ENCODE peak calls at places on chromosomes 7 and 10, in ten cellular contexts. One of them, this sample, is unnamed.

GRCh38 chr10:63666836-63667383 is 145.7 kb downstream of the REEP3 start:
- DNase-seq in astrocyte of the spinal cord: peak
- DNase-seq in body of pancreas: no peak
- DNase-seq in HFF-Myc: peak
- DNase-seq in tibial artery: no peak
- DNase-seq in upper lobe of right lung: no peak
- DNase-seq in GM12865: peak
- DNase-seq in AG10803: peak
- DNase-seq in transverse colon: no peak
- DNase-seq in GM06990: no peak
- DNase-seq in this sample: no peak

GRCh38 chr10:108877130-108877529 is 1046.2 kb downstream of the XPNPEP1 start:
- DNase-seq in body of pancreas: no peak
- DNase-seq in tibial artery: no peak
- DNase-seq in transverse colon: no peak
- DNase-seq in astrocyte of the spinal cord: peak
- DNase-seq in upper lobe of right lung: no peak
- DNase-seq in HFF-Myc: peak
- DNase-seq in GM06990: no peak
- DNase-seq in GM12865: no peak
- DNase-seq in AG10803: peak
- DNase-seq in this sample: no peak

GRCh38 chr10:24701447-24701846 is 22.2 kb downstream of the ARHGAP21 start:
- DNase-seq in GM12865: peak
- DNase-seq in AG10803: no peak
- DNase-seq in body of pancreas: no peak
- DNase-seq in transverse colon: no peak
- DNase-seq in upper lobe of right lung: no peak
- DNase-seq in tibial artery: no peak
- DNase-seq in astrocyte of the spinal cord: no peak
- DNase-seq in HFF-Myc: no peak
- DNase-seq in GM06990: peak
- DNase-seq in this sample: no peak

GRCh38 chr10:4215485-4215884 is 430.5 kb upstream of the KLF6 start:
- DNase-seq in transverse colon: no peak
- DNase-seq in GM12865: no peak
- DNase-seq in upper lobe of right lung: no peak
- DNase-seq in astrocyte of the spinal cord: no peak
- DNase-seq in tibial artery: no peak
- DNase-seq in body of pancreas: no peak
- DNase-seq in AG10803: no peak
- DNase-seq in HFF-Myc: no peak
- DNase-seq in GM06990: no peak
- DNase-seq in this sample: no peak

GRCh38 chr10:103610083-103610472 is 116.6 kb downstream of the NEURL1 start:
- DNase-seq in astrocyte of the spinal cord: no peak
- DNase-seq in upper lobe of right lung: no peak
- DNase-seq in GM06990: no peak
- DNase-seq in HFF-Myc: no peak
- DNase-seq in transverse colon: no peak
- DNase-seq in AG10803: peak
- DNase-seq in GM12865: no peak
- DNase-seq in body of pancreas: no peak
- DNase-seq in tibial artery: no peak
- DNase-seq in this sample: no peak

GRCh38 chr7:50142421-50143113 is 49.5 kb upstream of the ZPBP start:
- DNase-seq in upper lobe of right lung: no peak
- DNase-seq in GM06990: no peak
- DNase-seq in body of pancreas: no peak
- DNase-seq in AG10803: peak
- DNase-seq in GM12865: peak
- DNase-seq in astrocyte of the spinal cord: peak
- DNase-seq in transverse colon: no peak
- DNase-seq in HFF-Myc: peak
- DNase-seq in tibial artery: no peak
- DNase-seq in this sample: no peak

GRCh38 chr10:97422921-97423420 is 3.0 kb upstream of the PGAM1 start:
- DNase-seq in upper lobe of right lung: no peak
- DNase-seq in HFF-Myc: peak
- DNase-seq in tibial artery: no peak
- DNase-seq in body of pancreas: no peak
- DNase-seq in transverse colon: no peak
- DNase-seq in GM06990: no peak
- DNase-seq in GM12865: peak
- DNase-seq in AG10803: peak
- DNase-seq in astrocyte of the spinal cord: peak
- DNase-seq in this sample: no peak

GRCh38 chr7:26200444-26201260 is at the start of gene HNRNPA2B1:
- DNase-seq in transverse colon: peak
- DNase-seq in GM12865: peak
- DNase-seq in HFF-Myc: peak
- DNase-seq in tibial artery: peak
- DNase-seq in astrocyte of the spinal cord: peak
- DNase-seq in body of pancreas: peak
- DNase-seq in upper lobe of right lung: peak
- DNase-seq in GM06990: peak
- DNase-seq in AG10803: peak
- DNase-seq in this sample: peak

GRCh38 chr10:124734311-124735166 is 9.6 kb downstream of the FAM53B start:
- DNase-seq in tibial artery: no peak
- DNase-seq in HFF-Myc: no peak
- DNase-seq in transverse colon: no peak
- DNase-seq in astrocyte of the spinal cord: no peak
- DNase-seq in GM12865: peak
- DNase-seq in body of pancreas: no peak
- DNase-seq in AG10803: no peak
- DNase-seq in GM06990: no peak
- DNase-seq in upper lobe of right lung: peak
- DNase-seq in this sample: no peak

GRCh38 chr10:124736491-124737136 is 7.6 kb downstream of the FAM53B start:
- DNase-seq in tibial artery: no peak
- DNase-seq in GM12865: no peak
- DNase-seq in transverse colon: peak
- DNase-seq in HFF-Myc: no peak
- DNase-seq in AG10803: peak
- DNase-seq in GM06990: no peak
- DNase-seq in astrocyte of the spinal cord: peak
- DNase-seq in body of pancreas: peak
- DNase-seq in upper lobe of right lung: peak
- DNase-seq in this sample: no peak

GRCh38 chr10:124733566-124734245 is 10.5 kb downstream of the FAM53B start:
- DNase-seq in GM06990: no peak
- DNase-seq in body of pancreas: no peak
- DNase-seq in tibial artery: no peak
- DNase-seq in AG10803: no peak
- DNase-seq in HFF-Myc: no peak
- DNase-seq in astrocyte of the spinal cord: no peak
- DNase-seq in transverse colon: no peak
- DNase-seq in GM12865: no peak
- DNase-seq in upper lobe of right lung: peak
- DNase-seq in this sample: no peak

GRCh38 chr10:124737221-124737620 is 7.0 kb downstream of the FAM53B start:
- DNase-seq in transverse colon: no peak
- DNase-seq in body of pancreas: no peak
- DNase-seq in HFF-Myc: no peak
- DNase-seq in upper lobe of right lung: no peak
- DNase-seq in AG10803: no peak
- DNase-seq in GM06990: no peak
- DNase-seq in tibial artery: no peak
- DNase-seq in astrocyte of the spinal cord: no peak
- DNase-seq in GM12865: no peak
- DNase-seq in this sample: no peak

DNA sequence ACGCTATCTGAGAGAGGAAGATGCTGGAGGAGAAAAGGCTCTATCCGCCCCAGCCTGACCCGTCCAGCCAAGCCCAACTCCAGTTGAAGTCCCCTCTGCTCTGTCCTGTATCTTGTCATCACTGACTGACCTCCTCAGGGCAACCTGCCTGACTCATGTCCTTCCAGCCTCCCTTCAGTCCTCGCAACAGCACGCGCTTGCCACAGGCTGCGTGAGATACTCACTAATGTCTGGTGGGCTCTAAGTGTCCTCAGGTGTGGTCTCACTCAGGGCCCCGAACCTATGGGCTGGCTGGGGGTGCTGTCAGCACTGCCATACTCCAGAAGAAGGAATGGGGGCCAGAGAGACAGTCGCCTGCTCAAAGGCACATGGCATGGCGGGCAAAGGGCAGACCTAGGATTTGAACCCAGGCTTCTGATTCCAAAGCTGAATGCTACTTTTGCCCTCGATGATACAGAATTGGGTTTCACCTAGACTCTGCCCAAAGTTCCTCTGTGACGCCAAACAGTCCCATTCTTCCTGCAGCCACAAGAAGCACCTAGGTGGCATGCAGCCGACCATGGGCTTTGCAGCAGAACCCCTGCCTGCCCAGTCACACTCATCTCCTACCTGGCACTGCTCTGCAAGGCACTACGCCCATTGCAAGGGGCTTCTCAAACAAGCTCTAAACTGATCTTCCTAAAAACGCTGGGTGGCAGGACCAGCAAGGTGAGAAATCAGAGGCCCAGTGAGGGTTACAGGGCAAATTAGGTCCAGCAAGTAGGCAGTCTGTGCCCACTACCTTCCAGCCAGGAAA is 8.5 kb downstream of the FAM53B start:
- DNase-seq in transverse colon: no peak
- DNase-seq in upper lobe of right lung: peak
- DNase-seq in AG10803: no peak
- DNase-seq in astrocyte of the spinal cord: no peak
- DNase-seq in tibial artery: no peak
- DNase-seq in body of pancreas: no peak
- DNase-seq in GM12865: no peak
- DNase-seq in HFF-Myc: no peak
- DNase-seq in GM06990: no peak
- DNase-seq in this sample: no peak
- H3K4me3 ChIP-seq in transverse colon: no peak
- H3K4me3 ChIP-seq in upper lobe of right lung: no peak
- H3K4me3 ChIP-seq in AG10803: no peak
- H3K4me3 ChIP-seq in astrocyte of the spinal cord: no peak
- H3K4me3 ChIP-seq in tibial artery: no peak
- H3K4me3 ChIP-seq in body of pancreas: no peak
- H3K4me3 ChIP-seq in GM12865: no peak
- H3K4me3 ChIP-seq in HFF-Myc: no peak
- H3K4me3 ChIP-seq in GM06990: no peak
- H3K4me3 ChIP-seq in this sample: peak

GRCh38 chr10:102450124-102450373 is 1.3 kb downstream of the C10orf95 start:
- DNase-seq in AG10803: no peak
- DNase-seq in GM06990: no peak
- DNase-seq in GM12865: no peak
- DNase-seq in upper lobe of right lung: no peak
- DNase-seq in HFF-Myc: no peak
- DNase-seq in astrocyte of the spinal cord: no peak
- DNase-seq in tibial artery: no peak
- DNase-seq in transverse colon: no peak
- DNase-seq in body of pancreas: no peak
- DNase-seq in this sample: no peak

GRCh38 chr10:102450374-102451104 is 804 bp downstream of the C10orf95 start:
- DNase-seq in GM06990: peak
- DNase-seq in AG10803: peak
- DNase-seq in astrocyte of the spinal cord: peak
- DNase-seq in HFF-Myc: no peak
- DNase-seq in transverse colon: peak
- DNase-seq in GM12865: peak
- DNase-seq in upper lobe of right lung: peak
- DNase-seq in tibial artery: peak
- DNase-seq in body of pancreas: peak
- DNase-seq in this sample: no peak

GRCh38 chr10:102452672-102453340 is 1.5 kb upstream of the C10orf95 start:
- DNase-seq in tibial artery: peak
- DNase-seq in AG10803: peak
- DNase-seq in GM12865: peak
- DNase-seq in GM06990: no peak
- DNase-seq in body of pancreas: no peak
- DNase-seq in upper lobe of right lung: no peak
- DNase-seq in HFF-Myc: no peak
- DNase-seq in astrocyte of the spinal cord: peak
- DNase-seq in transverse colon: peak
- DNase-seq in this sample: no peak

GRCh38 chr10:102451105-102451969 is at the start of gene C10orf95:
- DNase-seq in GM06990: no peak
- DNase-seq in astrocyte of the spinal cord: no peak
- DNase-seq in upper lobe of right lung: peak
- DNase-seq in body of pancreas: peak
- DNase-seq in tibial artery: no peak
- DNase-seq in GM12865: peak
- DNase-seq in AG10803: no peak
- DNase-seq in HFF-Myc: no peak
- DNase-seq in transverse colon: peak
- DNase-seq in this sample: no peak

GRCh38 chr10:102449321-102450123 is 1.8 kb downstream of the C10orf95 start:
- DNase-seq in GM06990: peak
- DNase-seq in body of pancreas: peak
- DNase-seq in tibial artery: no peak
- DNase-seq in GM12865: peak
- DNase-seq in AG10803: peak
- DNase-seq in HFF-Myc: no peak
- DNase-seq in upper lobe of right lung: peak
- DNase-seq in transverse colon: peak
- DNase-seq in astrocyte of the spinal cord: peak
- DNase-seq in this sample: no peak
- TF ChIP-seq CTCF in GM06990: no peak
- TF ChIP-seq CTCF in body of pancreas: no peak
- TF ChIP-seq CTCF in tibial artery: no peak
- TF ChIP-seq CTCF in GM12865: no peak
- TF ChIP-seq CTCF in AG10803: no peak
- TF ChIP-seq CTCF in HFF-Myc: no peak
- TF ChIP-seq CTCF in upper lobe of right lung: no peak
- TF ChIP-seq CTCF in transverse colon: no peak
- TF ChIP-seq CTCF in astrocyte of the spinal cord: no peak
- TF ChIP-seq CTCF in this sample: no peak

GRCh38 chr10:42753126-42753506 is 29.5 kb upstream of the BMS1 start:
- DNase-seq in AG10803: peak
- DNase-seq in body of pancreas: peak
- DNase-seq in tibial artery: peak
- DNase-seq in HFF-Myc: peak
- DNase-seq in GM06990: peak
- DNase-seq in transverse colon: peak
- DNase-seq in astrocyte of the spinal cord: peak
- DNase-seq in GM12865: peak
- DNase-seq in upper lobe of right lung: peak
- DNase-seq in this sample: no peak

GRCh38 chr10:42754155-42755027 is 28.2 kb upstream of the BMS1 start:
- DNase-seq in transverse colon: no peak
- DNase-seq in GM06990: peak
- DNase-seq in GM12865: no peak
- DNase-seq in AG10803: no peak
- DNase-seq in upper lobe of right lung: peak
- DNase-seq in body of pancreas: peak
- DNase-seq in astrocyte of the spinal cord: peak
- DNase-seq in HFF-Myc: no peak
- DNase-seq in tibial artery: no peak
- DNase-seq in this sample: no peak

GRCh38 chr10:42753507-42754154 is 29.0 kb upstream of the BMS1 start:
- DNase-seq in GM12865: no peak
- DNase-seq in tibial artery: no peak
- DNase-seq in astrocyte of the spinal cord: no peak
- DNase-seq in HFF-Myc: no peak
- DNase-seq in AG10803: no peak
- DNase-seq in body of pancreas: no peak
- DNase-seq in GM06990: no peak
- DNase-seq in transverse colon: no peak
- DNase-seq in upper lobe of right lung: no peak
- DNase-seq in this sample: no peak

GRCh38 chr10:42755028-42755451 is 27.6 kb upstream of the BMS1 start:
- DNase-seq in HFF-Myc: no peak
- DNase-seq in astrocyte of the spinal cord: no peak
- DNase-seq in GM06990: no peak
- DNase-seq in tibial artery: no peak
- DNase-seq in transverse colon: no peak
- DNase-seq in GM12865: no peak
- DNase-seq in AG10803: no peak
- DNase-seq in body of pancreas: peak
- DNase-seq in upper lobe of right lung: no peak
- DNase-seq in this sample: no peak

DNA sequence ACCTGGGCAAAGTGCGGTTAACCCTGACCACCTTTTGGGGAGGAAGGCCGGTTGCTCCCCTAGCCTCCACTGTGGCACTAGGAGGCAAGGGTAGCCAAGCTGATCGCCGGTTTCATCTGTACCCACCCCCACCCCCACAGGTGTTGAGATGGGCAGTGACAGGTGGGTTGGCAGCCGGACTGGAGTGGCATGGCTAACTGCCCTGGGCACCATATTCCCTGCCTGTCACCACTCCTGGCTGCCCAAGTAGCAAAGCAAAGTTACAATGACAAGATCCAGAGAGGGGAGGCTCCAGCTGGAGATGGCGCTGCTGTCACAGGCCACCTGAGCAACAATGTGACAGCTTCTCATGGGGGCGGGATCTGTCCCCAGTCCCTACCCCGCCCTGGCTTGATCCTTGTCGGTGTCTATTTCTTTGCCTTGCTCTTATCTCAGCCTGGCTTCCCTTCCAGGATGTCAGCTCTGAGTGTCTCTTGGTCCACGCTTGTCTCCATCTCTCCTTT is 27.0 kb upstream of the BMS1 start:
- DNase-seq in astrocyte of the spinal cord: no peak
- DNase-seq in GM12865: no peak
- DNase-seq in HFF-Myc: no peak
- DNase-seq in GM06990: no peak
- DNase-seq in body of pancreas: no peak
- DNase-seq in AG10803: no peak
- DNase-seq in upper lobe of right lung: no peak
- DNase-seq in transverse colon: no peak
- DNase-seq in tibial artery: no peak
- DNase-seq in this sample: no peak
- H3K4me3 ChIP-seq in astrocyte of the spinal cord: no peak
- H3K4me3 ChIP-seq in GM12865: no peak
- H3K4me3 ChIP-seq in HFF-Myc: no peak
- H3K4me3 ChIP-seq in GM06990: no peak
- H3K4me3 ChIP-seq in body of pancreas: peak
- H3K4me3 ChIP-seq in AG10803: no peak
- H3K4me3 ChIP-seq in upper lobe of right lung: peak
- H3K4me3 ChIP-seq in transverse colon: no peak
- H3K4me3 ChIP-seq in tibial artery: peak
- H3K4me3 ChIP-seq in this sample: no peak

DNA sequence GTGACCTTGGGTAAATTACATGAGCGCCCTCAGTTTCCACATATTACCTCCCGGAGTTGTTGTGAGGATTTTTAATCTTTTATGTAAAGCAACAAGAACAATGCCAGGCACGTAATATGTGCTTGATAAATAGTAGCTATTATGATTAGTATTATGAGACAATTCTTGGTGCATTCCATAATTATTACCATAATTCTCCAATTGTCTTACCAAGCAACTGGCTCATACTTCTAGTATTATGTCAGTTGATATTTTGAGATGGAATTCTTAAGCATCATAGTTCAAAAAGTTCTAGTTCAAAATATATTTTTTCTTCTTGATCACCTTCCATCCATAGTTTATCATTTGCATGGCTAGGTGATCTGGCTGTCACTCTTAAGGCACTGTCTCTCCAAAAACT is 259.0 kb downstream of the BBS9 start:
- DNase-seq in upper lobe of right lung: no peak
- DNase-seq in astrocyte of the spinal cord: no peak
- DNase-seq in body of pancreas: no peak
- DNase-seq in HFF-Myc: no peak
- DNase-seq in tibial artery: no peak
- DNase-seq in transverse colon: no peak
- DNase-seq in AG10803: peak
- DNase-seq in GM12865: no peak
- DNase-seq in GM06990: no peak
- DNase-seq in this sample: no peak
- TF ChIP-seq CTCF in upper lobe of right lung: no peak
- TF ChIP-seq CTCF in astrocyte of the spinal cord: no peak
- TF ChIP-seq CTCF in body of pancreas: no peak
- TF ChIP-seq CTCF in HFF-Myc: no peak
- TF ChIP-seq CTCF in tibial artery: no peak
- TF ChIP-seq CTCF in transverse colon: no peak
- TF ChIP-seq CTCF in AG10803: no peak
- TF ChIP-seq CTCF in GM12865: no peak
- TF ChIP-seq CTCF in GM06990: no peak
- TF ChIP-seq CTCF in this sample: no peak